ENCODE peak calls at places on chromosomes 16 and 17, in four cellular contexts. H is GM12878, O is K562, V is HepG2. S is an unnamed sample.

GRCh38 chr16:88478115-88478514 is 25.0 kb downstream of the ZFPM1 start:
- DNase-seq in H (no peak), O (no peak), V (no peak), S (no peak)

GRCh38 chr17:32222621-32223020 is 43.0 kb upstream of the RHBDL3 start:
- DNase-seq in H (no peak), O (no peak), V (no peak), S (no peak)

GRCh38 chr16:11992008-11992584 is 15.6 kb downstream of the SNX29 start:
- DNase-seq in H (no peak), O (no peak), V (peak; percentile 59), S (no peak)

GRCh38 chr17:48498168-48498840 is 32.5 kb downstream of the HOXB1 start:
- DNase-seq in H (no peak), O (no peak), V (no peak), S (no peak)

GRCh38 chr17:28715217-28715616 is 2.5 kb downstream of the RAB34 start:
- DNase-seq in H (no peak), O (no peak), V (no peak), S (no peak)

GRCh38 chr16:71542377-71542776 is 16.2 kb downstream of the CHST4 start:
- DNase-seq in H (no peak), O (peak; percentile 48), V (peak; percentile 63), S (peak; percentile 87)

GRCh38 chr16:66928702-66929388 is 3.5 kb upstream of the RRAD start:
- DNase-seq in H (no peak), O (peak; percentile 65), V (peak; percentile 39), S (peak; percentile 76)

GRCh38 chr17:63477471-63478440 is 895 bp downstream of the ACE start:
- DNase-seq in H (no peak), O (no peak), V (no peak), S (peak; percentile 29)

GRCh38 chr16:85137323-85138072 is 25.2 kb upstream of the CIBAR2 start:
- DNase-seq in H (no peak), O (peak; percentile 76), V (peak; percentile 87), S (no peak)

GRCh38 chr17:49223168-49223516 is 7.4 kb downstream of the PHOSPHO1 start:
- DNase-seq in H (no peak), O (no peak), V (no peak), S (no peak)

GRCh38 chr16:82580293-82580900 is 46.4 kb upstream of the CDH13 start:
- DNase-seq in H (no peak), O (no peak), V (peak; percentile 16), S (peak; percentile 25)

GRCh38 chr17:77694391-77695363 is 263.8 kb upstream of the TNRC6C start:
- DNase-seq in H (no peak), O (no peak), V (no peak), S (no peak)

GRCh38 chr16:21628772-21629171 is 23.6 kb downstream of the IGSF6 start:
- DNase-seq in H (no peak), O (no peak), V (no peak), S (no peak)

GRCh38 chr16:19808061-19808621 is 76.5 kb downstream of the GPRC5B start:
- DNase-seq in H (peak; percentile 49), O (no peak), V (no peak), S (no peak)

GRCh38 chr17:74862108-74862901 is 2.6 kb upstream of the GRIN2C start:
- DNase-seq in H (no peak), O (peak; percentile 65), V (peak; percentile 59), S (peak; percentile 91)

GRCh38 chr17:28598389-28598788 is 436 bp downstream of the SPAG5 start:
- DNase-seq in H (no peak), O (no peak), V (no peak), S (no peak)

GRCh38 chr17:38428643-38429371 is 543 bp downstream of the ARHGAP23 start:
- DNase-seq in H (no peak), O (no peak), V (no peak), S (no peak)

GRCh38 chr17:59707971-59708425 is 544 bp downstream of the VMP1 start:
- DNase-seq in H (no peak), O (no peak), V (no peak), S (no peak)

GRCh38 chr16:80994451-80994850 is 12.2 kb downstream of the CMC2 start:
- DNase-seq in H (no peak), O (no peak), V (no peak), S (no peak)

GRCh38 chr16:82657239-82657638 is 30.5 kb downstream of the CDH13 start:
- DNase-seq in H (no peak), O (no peak), V (no peak), S (no peak)

GRCh38 chr16:57480127-57480753 is 6.1 kb downstream of the DOK4 start:
- DNase-seq in H (no peak), O (peak; percentile 76), V (peak; percentile 88), S (no peak)

GRCh38 chr17:55187371-55187770 is 77.4 kb upstream of the HLF start:
- DNase-seq in H (no peak), O (no peak), V (no peak), S (no peak)

GRCh38 chr17:39752241-39752831 is 14.6 kb downstream of the GRB7 start:
- DNase-seq in H (no peak), O (no peak), V (no peak), S (no peak)

GRCh38 chr17:16477255-16477654 is 14.7 kb downstream of the LRRC75A start:
- DNase-seq in H (no peak), O (no peak), V (peak; percentile 38), S (no peak)

GRCh38 chr17:44527954-44528353 is 24.7 kb upstream of the GPATCH8 start:
- DNase-seq in H (no peak), O (no peak), V (no peak), S (no peak)

GRCh38 chr16:64152010-64152767 is 969.7 kb downstream of the CDH11 start:
- DNase-seq in H (no peak), O (no peak), V (no peak), S (no peak)

GRCh38 chr17:70604854-70605253 is 435.5 kb downstream of the KCNJ2 start:
- DNase-seq in H (no peak), O (no peak), V (no peak), S (no peak)

GRCh38 chr16:2152695-2153506 is 2.7 kb upstream of the TRAF7 start:
- DNase-seq in H (no peak), O (peak; percentile 43), V (peak; percentile 38), S (no peak)

DNA sequence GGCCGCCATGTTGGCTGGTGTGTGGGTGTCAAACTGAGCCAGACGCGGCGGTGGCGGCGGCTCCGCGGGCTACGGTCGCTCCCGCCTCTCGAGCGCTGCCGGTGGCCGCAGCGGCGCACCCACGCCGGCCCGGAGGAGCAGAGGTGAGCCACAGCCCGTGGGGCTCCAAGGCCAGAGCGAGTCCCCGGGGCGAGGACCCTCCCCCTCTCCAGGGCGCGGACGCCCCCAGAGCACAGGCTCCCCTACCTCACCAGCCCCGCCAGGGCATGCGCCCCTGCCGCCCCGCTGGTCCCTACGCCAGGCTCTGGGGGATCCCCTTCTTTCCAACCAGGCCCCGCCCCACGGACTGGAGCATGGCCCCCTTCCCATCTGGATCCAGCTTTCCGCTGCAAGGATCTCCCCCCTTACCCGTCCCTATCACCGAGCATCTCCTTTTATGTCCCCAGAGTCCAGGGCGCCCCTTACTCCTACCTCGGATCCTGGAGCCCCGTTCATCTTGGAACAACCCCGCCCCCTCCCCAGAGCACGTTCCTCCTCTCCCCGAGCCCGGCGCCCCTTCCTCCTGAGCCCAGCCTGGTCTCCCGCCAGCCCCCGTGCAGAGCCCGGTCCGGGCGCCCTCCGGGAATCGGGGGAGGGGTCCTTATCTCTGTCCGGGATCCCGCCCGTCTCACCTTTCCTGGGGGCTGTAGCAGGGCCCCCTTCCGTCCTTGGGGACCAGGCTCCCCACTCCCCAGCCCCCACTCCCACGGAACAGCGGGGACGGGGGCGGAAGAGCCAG is 412 bp downstream of the EPN2 start:
- DNase-seq in H (no peak), O (peak; percentile 65), V (no peak), S (peak; percentile 62)
- TF ChIP-seq NR2C2 in H (no peak), O (no peak), V (no peak), S (no peak)

GRCh38 chr17:50943575-50943933 is 77.4 kb upstream of the TOB1 start:
- DNase-seq in H (no peak), O (no peak), V (no peak), S (peak; percentile 7)

GRCh38 chr17:50939542-50939794 is 73.3 kb upstream of the TOB1 start:
- DNase-seq in H (no peak), O (no peak), V (no peak), S (no peak)

GRCh38 chr17:50944054-50944901 is 78.1 kb upstream of the TOB1 start:
- DNase-seq in H (no peak), O (peak; percentile 95), V (peak; percentile 97), S (peak; percentile 65)

GRCh38 chr17:50938821-50939541 is 72.8 kb upstream of the TOB1 start:
- DNase-seq in H (no peak), O (no peak), V (no peak), S (no peak)

GRCh38 chr17:50939795-50940684 is 73.9 kb upstream of the TOB1 start:
- DNase-seq in H (no peak), O (no peak), V (peak; percentile 63), S (no peak)
- TF ChIP-seq ESRRA in H (no peak), O (no peak), V (peak; percentile 83), S (no peak)

GRCh38 chr17:19551708-19552148 is 18.1 kb downstream of the SLC47A1 start:
- DNase-seq in H (no peak), O (no peak), V (peak; percentile 85), S (no peak)
- TF ChIP-seq USF2 in H (no peak), O (no peak), V (no peak), S (no peak)

GRCh38 chr17:83199500-83200201 is 120.2 kb downstream of the METRNL start:
- DNase-seq in H (no peak), O (no peak), V (no peak), S (peak; percentile 2)
- TF ChIP-seq NR2C2 in H (no peak), O (no peak), V (no peak), S (no peak)

DNA sequence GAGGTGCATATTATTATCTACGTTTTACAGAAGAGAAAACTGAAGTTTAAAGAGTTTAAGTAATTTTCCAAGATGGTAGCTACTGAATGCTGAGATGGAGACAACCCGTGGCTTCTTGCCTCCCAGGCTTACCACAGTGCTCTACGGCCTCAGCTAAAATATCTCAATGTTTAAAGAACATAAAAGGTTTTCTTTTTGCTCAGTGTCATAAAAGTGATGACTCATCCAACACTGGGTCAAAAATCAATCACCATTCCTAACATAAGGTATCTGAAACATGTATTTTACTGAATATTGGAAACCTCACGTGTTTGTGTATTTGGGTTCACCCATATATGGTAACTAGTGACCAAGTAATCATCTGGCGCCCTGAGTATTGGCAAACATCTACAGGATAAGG is 18.4 kb downstream of the ABCA9 start:
- DNase-seq in H (no peak), O (no peak), V (no peak), S (no peak)
- TF ChIP-seq ESRRA in H (no peak), O (no peak), V (no peak), S (no peak)

GRCh38 chr16:4373356-4373908 is 1.8 kb downstream of the VASN start:
- DNase-seq in H (no peak), O (no peak), V (no peak), S (no peak)
- TF ChIP-seq USF2 in H (no peak), O (no peak), V (no peak), S (no peak)